ENCODE peak calls at places on chromosomes 5 and 9, in five cellular contexts. T, N, L, C and W are unnamed samples.

GRCh38 chr9:91159664-91160121 is 202.0 kb downstream of the AUH start:
- DNase-seq in T (peak), N (peak), L (no peak), C (no peak), W (no peak)

GRCh38 chr9:97510797-97511761 is 9.6 kb downstream of the TMOD1 start:
- DNase-seq in T (no peak), N (no peak), L (no peak), C (no peak), W (no peak)

GRCh38 chr5:39420482-39421145 is 4.2 kb downstream of the DAB2 start:
- DNase-seq in T (peak), N (peak), L (no peak), C (no peak), W (peak)

GRCh38 chr9:71984388-71985069 is 73.1 kb downstream of the C9orf85 start:
- DNase-seq in T (peak), N (no peak), L (no peak), C (no peak), W (no peak)

GRCh38 chr5:23457780-23458179 is 49.6 kb upstream of the PRDM9 start:
- DNase-seq in T (no peak), N (no peak), L (no peak), C (no peak), W (no peak)

GRCh38 chr5:176542135-176542595 is 5.0 kb upstream of the RNF44 start:
- DNase-seq in T (peak), N (no peak), L (no peak), C (no peak), W (no peak)

GRCh38 chr5:153782589-153783238 is 256.0 kb downstream of the FAM114A2 start:
- DNase-seq in T (no peak), N (no peak), L (no peak), C (peak), W (no peak)

GRCh38 chr5:65364907-65365306 is 116.8 kb downstream of the ADAMTS6 start:
- DNase-seq in T (no peak), N (no peak), L (no peak), C (no peak), W (no peak)

GRCh38 chr9:1157836-1158235 is 107.7 kb downstream of the DMRT2 start:
- DNase-seq in T (no peak), N (no peak), L (no peak), C (no peak), W (no peak)

GRCh38 chr5:11973469-11973868 is 69.2 kb upstream of the CTNND2 start:
- DNase-seq in T (no peak), N (no peak), L (no peak), C (no peak), W (no peak)

GRCh38 chr5:181028032-181028819 is 11.8 kb upstream of the BTNL9 start:
- DNase-seq in T (no peak), N (no peak), L (no peak), C (peak), W (no peak)

GRCh38 chr5:43547532-43547931 is 9.3 kb downstream of the PAIP1 start:
- DNase-seq in T (no peak), N (no peak), L (no peak), C (no peak), W (no peak)

GRCh38 chr5:58200451-58200850 is 259.4 kb downstream of the PLK2 start:
- DNase-seq in T (no peak), N (no peak), L (no peak), C (no peak), W (no peak)

GRCh38 chr9:98310752-98311392 is 55.4 kb upstream of the TBC1D2 start:
- DNase-seq in T (no peak), N (no peak), L (no peak), C (no peak), W (no peak)

GRCh38 chr5:154242442-154242841 is 51.9 kb downstream of the GALNT10 start:
- DNase-seq in T (no peak), N (no peak), L (no peak), C (no peak), W (no peak)

GRCh38 chr5:1181451-1182359 is 19.7 kb upstream of the SLC6A19 start:
- DNase-seq in T (peak), N (no peak), L (no peak), C (no peak), W (no peak)

GRCh38 chr5:124628721-124629596 is 117.5 kb downstream of the ZNF608 start:
- DNase-seq in T (no peak), N (peak), L (no peak), C (peak), W (peak)

GRCh38 chr9:20395671-20396070 is 226.6 kb downstream of the MLLT3 start:
- DNase-seq in T (no peak), N (no peak), L (no peak), C (no peak), W (no peak)
- TF ChIP-seq POLR2AphosphoS5 in T (no peak), N (no peak), L (no peak), C (no peak), W (no peak)

DNA sequence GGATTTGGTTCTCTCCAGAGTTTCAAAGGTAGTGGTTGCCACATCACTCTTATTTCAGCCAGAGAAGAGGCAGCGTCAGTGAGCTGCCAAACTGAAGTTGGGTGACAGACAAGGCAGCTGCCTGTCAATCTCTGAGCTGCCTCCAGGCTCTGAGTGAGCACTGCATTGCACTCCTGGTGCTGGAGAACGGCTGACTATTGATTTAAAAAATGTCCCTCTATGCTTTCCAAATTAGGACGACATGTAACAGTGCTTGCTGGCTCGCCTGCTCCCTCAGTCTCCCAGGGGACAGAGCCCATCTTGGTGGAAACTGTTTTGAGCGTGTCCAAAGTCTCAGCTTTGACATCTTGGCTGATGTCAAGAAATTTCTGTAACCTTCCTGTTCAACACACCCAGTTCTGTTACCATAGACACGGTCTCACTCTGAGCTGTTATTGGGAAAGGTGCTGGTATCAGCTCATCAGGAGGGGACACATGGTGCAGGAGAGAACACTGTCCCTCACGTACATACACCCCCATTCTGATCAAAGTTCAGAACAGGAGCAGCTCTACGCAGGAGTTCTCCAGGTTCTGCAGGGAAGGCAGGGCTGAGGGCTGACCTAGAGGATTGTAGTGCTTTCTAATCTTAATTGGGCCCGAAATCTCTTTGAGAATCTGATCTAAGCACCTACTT is 15.7 kb downstream of the PCDH12 start:
- DNase-seq in T (no peak), N (no peak), L (no peak), C (no peak), W (no peak)
- TF ChIP-seq EP300 in T (no peak), N (no peak), L (no peak), C (no peak), W (no peak)

DNA sequence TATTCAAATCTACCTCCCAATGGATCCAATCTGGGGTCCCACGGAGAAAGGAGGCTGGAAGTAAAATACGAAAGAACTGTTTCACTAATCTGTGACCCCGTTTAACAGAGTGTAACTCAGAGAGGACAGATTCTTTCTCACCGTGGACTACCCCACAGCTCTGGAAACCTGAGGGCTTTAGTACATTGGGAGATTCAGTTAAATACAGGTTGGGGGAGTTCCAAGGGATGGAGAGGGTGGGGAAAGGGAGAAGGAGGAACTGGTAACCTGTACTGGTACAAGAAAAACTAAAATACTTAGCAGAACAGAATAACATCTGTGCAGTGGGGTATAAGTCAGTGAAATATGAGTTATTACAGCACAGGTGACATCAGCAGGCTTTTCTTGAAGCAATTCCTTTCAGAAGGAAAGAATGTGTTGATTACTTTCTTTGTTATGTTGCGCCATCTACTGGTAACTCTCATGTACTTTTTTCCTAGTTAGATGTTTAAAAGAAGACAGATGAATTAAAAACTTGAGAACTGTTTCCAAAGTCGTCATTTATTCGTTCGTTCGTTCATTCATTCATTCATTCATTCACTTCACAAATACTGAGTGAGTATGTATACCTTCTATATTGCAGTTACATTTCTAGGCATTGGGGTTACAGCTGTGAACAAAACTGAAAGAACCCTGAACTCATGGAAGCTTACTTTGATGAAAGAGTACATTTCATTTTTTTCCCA is 30.0 kb upstream of the STOM start:
- DNase-seq in T (no peak), N (no peak), L (peak), C (no peak), W (no peak)
- TF ChIP-seq CTCF in T (peak), N (peak), L (peak), C (peak), W (peak)

DNA sequence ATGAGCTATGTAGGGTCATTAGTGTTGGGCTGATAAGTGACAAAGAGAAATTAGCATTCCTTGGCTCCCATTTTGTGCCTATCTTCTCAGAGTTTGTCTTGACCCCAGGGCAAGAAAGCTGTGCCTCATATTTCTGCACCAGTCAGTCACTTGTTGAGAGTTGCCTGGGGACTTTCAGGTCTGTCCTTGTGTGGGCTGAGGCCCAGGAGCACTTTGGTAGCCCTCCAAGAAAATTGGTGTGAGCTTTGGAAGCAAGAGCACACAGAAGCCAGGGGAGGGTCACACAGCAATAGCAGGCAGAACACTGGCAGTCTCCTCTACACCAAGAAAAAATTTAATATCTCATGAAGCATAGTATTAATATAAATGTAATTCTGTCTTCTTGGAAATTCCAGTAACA is 239.9 kb downstream of the NPR3 start:
- DNase-seq in T (no peak), N (no peak), L (no peak), C (no peak), W (no peak)
- TF ChIP-seq POLR2AphosphoS5 in T (no peak), N (no peak), L (no peak), C (no peak), W (no peak)

DNA sequence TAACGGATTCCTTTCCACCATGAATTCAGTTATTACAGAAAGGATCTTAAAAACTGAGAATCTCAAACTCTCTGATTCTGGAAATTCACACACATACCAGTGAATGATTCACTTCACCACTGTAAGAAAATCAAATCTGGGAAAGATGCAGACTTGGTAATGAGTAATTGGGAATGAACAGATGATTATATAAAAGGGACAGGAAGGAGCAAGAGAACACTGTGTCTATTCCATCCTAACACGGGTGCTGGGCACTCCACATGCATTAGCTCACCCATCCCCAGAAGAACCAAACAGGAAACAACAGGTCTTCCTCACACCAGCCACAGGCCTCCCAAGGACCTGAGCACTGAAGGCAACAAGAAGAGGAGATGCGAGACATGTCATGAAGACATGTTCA is 74.8 kb upstream of the ZNF622 start:
- DNase-seq in T (no peak), N (no peak), L (no peak), C (no peak), W (no peak)
- TF ChIP-seq EP300 in T (no peak), N (no peak), L (no peak), C (no peak), W (no peak)

DNA sequence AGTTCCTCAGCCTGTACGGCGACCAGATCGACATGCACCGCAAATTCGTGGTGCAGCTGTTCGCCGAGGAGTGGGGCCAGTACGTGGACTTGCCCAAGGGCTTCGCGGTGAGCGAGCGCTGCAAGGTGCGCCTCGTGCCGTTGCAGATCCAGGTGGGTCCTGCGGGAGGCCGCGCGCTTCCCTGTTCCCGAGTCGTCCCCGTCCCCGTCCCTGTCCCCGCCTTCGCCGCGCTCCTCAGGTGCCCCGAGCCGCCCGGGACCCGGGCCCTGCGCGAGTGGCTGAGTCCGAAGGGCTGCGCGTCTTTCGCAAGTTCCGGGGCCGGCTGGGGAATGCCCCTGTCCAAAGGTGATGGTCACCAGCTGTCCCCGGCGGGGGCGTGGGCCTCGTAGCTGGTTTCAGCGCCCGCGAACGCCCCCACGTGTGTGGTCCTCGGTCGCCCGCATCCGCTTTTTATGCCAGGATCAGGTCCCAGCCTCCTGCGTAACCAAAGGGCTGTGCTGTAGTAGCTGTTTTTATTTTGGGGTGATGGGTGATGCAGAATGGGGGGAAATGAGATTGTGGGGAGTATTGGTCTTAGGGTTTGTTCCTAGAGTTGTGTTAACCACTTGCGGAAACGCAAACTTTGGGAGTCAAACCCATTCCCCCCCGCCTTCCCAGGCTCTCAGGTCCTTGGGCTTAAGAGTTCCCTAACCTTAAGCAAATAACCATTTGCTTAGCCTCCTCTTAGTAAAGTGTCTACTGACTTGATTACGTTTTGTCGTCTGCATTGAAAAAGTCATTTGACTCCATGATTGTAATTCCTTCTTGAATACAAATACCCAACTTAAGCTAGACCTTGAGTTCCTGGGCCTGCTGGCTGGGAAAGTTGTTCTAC is 612 bp downstream of the ISOC1 start:
- DNase-seq in T (peak), N (peak), L (peak), C (no peak), W (peak)
- TF ChIP-seq CTCF in T (no peak), N (no peak), L (peak), C (no peak), W (no peak)

DNA sequence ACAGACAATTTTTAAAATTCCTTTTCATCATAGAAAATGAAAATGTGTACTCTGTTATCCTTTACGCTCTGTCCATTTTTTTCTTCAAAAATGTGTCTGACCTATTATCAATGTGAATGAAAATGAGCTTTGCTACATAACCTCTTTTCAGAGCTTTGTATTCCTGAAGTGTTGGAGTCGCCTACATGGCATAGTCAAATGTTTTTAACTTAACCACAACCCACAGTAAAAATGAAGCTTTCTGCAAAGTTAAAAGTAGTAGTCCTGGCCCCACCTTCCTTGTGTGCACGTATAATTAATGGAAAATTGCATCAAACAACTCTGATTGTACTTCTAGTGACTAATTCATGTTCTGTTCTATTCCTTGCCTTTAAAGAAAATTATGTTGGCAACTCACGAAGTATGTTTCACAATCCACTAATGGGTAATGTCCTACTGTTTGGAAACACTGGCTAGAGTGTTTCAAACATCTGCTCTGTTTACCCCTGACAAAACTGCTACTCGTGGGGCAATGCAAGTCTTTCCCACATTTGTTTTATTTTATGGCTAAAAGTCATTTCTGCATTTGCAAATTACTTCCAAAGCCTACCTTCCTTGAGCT is 18.6 kb upstream of the PSAT1 start:
- DNase-seq in T (no peak), N (no peak), L (no peak), C (no peak), W (no peak)
- TF ChIP-seq POLR2AphosphoS5 in T (peak), N (peak), L (no peak), C (no peak), W (peak)